ENCODE peak calls at places on chromosomes 12 and 14, in six cellular contexts. One of them, this sample, is unnamed.

GRCh38 chr12:52946797-52947547 is 1.9 kb upstream of the KRT18 start:
- DNase-seq in fibroblast of mammary gland: no peak
- DNase-seq in ascending aorta: no peak
- DNase-seq in WTC11: no peak
- DNase-seq in transverse colon: no peak
- DNase-seq in uterus: no peak
- DNase-seq in this sample: no peak

GRCh38 chr14:92939699-92940098 is 16.7 kb downstream of the CHGA start:
- DNase-seq in WTC11: no peak
- DNase-seq in fibroblast of mammary gland: no peak
- DNase-seq in uterus: no peak
- DNase-seq in transverse colon: no peak
- DNase-seq in ascending aorta: no peak
- DNase-seq in this sample: no peak

GRCh38 chr12:128288896-128289295 is 21.9 kb downstream of the TMEM132C start:
- DNase-seq in uterus: no peak
- DNase-seq in WTC11: no peak
- DNase-seq in transverse colon: no peak
- DNase-seq in fibroblast of mammary gland: no peak
- DNase-seq in ascending aorta: no peak
- DNase-seq in this sample: no peak

GRCh38 chr14:50619569-50620141 is 48.5 kb downstream of the SAV1 start:
- DNase-seq in transverse colon: no peak
- DNase-seq in WTC11: no peak
- DNase-seq in ascending aorta: no peak
- DNase-seq in fibroblast of mammary gland: peak; percentile 75
- DNase-seq in uterus: no peak
- DNase-seq in this sample: no peak

GRCh38 chr12:32535260-32535999 is 136.1 kb downstream of the FGD4 start:
- DNase-seq in ascending aorta: peak; percentile 89
- DNase-seq in fibroblast of mammary gland: peak; percentile 73
- DNase-seq in uterus: peak; percentile 47
- DNase-seq in transverse colon: peak; percentile 84
- DNase-seq in WTC11: peak; percentile 46
- DNase-seq in this sample: peak; percentile 9

GRCh38 chr14:102883028-102883953 is 39.2 kb upstream of the AMN start:
- DNase-seq in fibroblast of mammary gland: no peak
- DNase-seq in uterus: no peak
- DNase-seq in transverse colon: no peak
- DNase-seq in WTC11: no peak
- DNase-seq in ascending aorta: peak; percentile 37
- DNase-seq in this sample: no peak

GRCh38 chr12:11089246-11089645 is 2.9 kb downstream of the TAS2R43 start:
- DNase-seq in transverse colon: no peak
- DNase-seq in uterus: no peak
- DNase-seq in WTC11: no peak
- DNase-seq in ascending aorta: no peak
- DNase-seq in fibroblast of mammary gland: no peak
- DNase-seq in this sample: no peak

GRCh38 chr12:124694846-124695497 is 127.6 kb upstream of the NCOR2 start:
- DNase-seq in fibroblast of mammary gland: peak; percentile 89
- DNase-seq in transverse colon: no peak
- DNase-seq in ascending aorta: peak; percentile 83
- DNase-seq in uterus: peak; percentile 72
- DNase-seq in WTC11: no peak
- DNase-seq in this sample: no peak

GRCh38 chr14:96805906-96806305 is 8.7 kb downstream of the VRK1 start:
- DNase-seq in WTC11: no peak
- DNase-seq in uterus: no peak
- DNase-seq in ascending aorta: no peak
- DNase-seq in fibroblast of mammary gland: no peak
- DNase-seq in transverse colon: peak; percentile 60
- DNase-seq in this sample: no peak

GRCh38 chr14:69711471-69712216 is 55.3 kb upstream of the SRSF5 start:
- DNase-seq in uterus: no peak
- DNase-seq in ascending aorta: no peak
- DNase-seq in fibroblast of mammary gland: no peak
- DNase-seq in transverse colon: peak; percentile 26
- DNase-seq in WTC11: no peak
- DNase-seq in this sample: no peak

GRCh38 chr14:69711065-69711464 is 55.9 kb upstream of the SRSF5 start:
- DNase-seq in transverse colon: peak; percentile 64
- DNase-seq in ascending aorta: no peak
- DNase-seq in fibroblast of mammary gland: no peak
- DNase-seq in uterus: peak; percentile 47
- DNase-seq in WTC11: no peak
- DNase-seq in this sample: no peak

GRCh38 chr14:69708049-69708448 is 58.9 kb upstream of the SRSF5 start:
- DNase-seq in WTC11: no peak
- DNase-seq in transverse colon: no peak
- DNase-seq in fibroblast of mammary gland: no peak
- DNase-seq in ascending aorta: no peak
- DNase-seq in uterus: no peak
- DNase-seq in this sample: no peak

GRCh38 chr14:69710378-69710777 is 56.6 kb upstream of the SRSF5 start:
- DNase-seq in transverse colon: no peak
- DNase-seq in WTC11: no peak
- DNase-seq in ascending aorta: no peak
- DNase-seq in fibroblast of mammary gland: no peak
- DNase-seq in uterus: no peak
- DNase-seq in this sample: no peak

DNA sequence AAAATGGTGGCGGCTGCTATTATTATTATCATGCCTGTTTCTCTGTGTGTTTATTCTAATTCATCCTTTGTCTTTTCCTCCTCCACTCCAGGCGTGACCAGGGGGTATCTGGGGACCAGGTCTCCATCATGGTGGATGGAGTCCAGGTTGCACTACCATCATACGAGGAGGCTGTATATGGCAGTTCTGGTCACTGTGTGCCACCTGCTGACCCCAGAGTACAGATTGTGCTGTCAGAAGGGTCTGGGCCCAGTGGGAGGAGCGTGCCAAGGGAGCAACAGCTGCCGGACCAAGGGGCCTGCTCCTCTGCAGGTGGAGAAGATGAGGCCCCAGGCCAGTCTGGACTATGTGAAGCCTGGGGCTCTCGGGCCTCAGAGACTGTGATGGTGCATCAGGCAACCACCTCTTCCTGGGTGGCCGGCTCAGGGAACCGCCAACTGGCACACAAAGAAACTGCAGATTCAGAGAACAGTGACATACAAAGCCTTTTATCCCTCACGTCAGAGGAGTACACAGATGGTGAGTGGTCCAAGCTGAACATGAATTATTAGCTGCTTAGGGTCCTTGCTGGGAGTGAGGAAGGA is 58.3 kb upstream of the SRSF5 start:
- DNase-seq in WTC11: peak; percentile 66
- DNase-seq in uterus: no peak
- DNase-seq in fibroblast of mammary gland: no peak
- DNase-seq in transverse colon: peak; percentile 29
- DNase-seq in ascending aorta: no peak
- DNase-seq in this sample: no peak
- TF ChIP-seq CTCF in WTC11: no peak
- TF ChIP-seq CTCF in uterus: no peak
- TF ChIP-seq CTCF in fibroblast of mammary gland: peak; percentile 24
- TF ChIP-seq CTCF in transverse colon: no peak
- TF ChIP-seq CTCF in ascending aorta: no peak
- TF ChIP-seq CTCF in this sample: no peak

DNA sequence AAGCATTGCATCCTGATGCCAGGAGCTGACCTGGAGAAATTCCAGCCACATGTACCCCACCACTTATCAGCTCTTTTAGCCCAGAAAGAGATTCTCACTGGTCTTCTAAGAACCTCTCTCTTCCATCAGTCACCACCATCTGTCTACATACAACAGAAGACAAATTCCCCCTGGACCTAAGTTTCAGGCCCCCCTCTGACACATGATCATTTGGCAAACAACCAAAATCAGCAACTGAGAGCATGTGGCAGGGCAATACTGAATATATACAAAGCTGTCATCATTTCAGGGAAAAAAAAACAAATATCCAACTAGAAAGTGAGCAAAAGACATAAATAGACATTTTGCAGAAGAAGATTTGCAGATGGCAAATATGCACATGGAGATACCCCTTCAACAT is 180.2 kb downstream of the FOXN3 start:
- DNase-seq in ascending aorta: no peak
- DNase-seq in transverse colon: no peak
- DNase-seq in fibroblast of mammary gland: peak; percentile 17
- DNase-seq in uterus: no peak
- DNase-seq in WTC11: no peak
- DNase-seq in this sample: no peak
- TF ChIP-seq CTCF in ascending aorta: no peak
- TF ChIP-seq CTCF in transverse colon: no peak
- TF ChIP-seq CTCF in fibroblast of mammary gland: no peak
- TF ChIP-seq CTCF in uterus: no peak
- TF ChIP-seq CTCF in WTC11: no peak
- TF ChIP-seq CTCF in this sample: no peak

GRCh38 chr14:35384386-35385041 is 20.0 kb downstream of the NFKBIA start:
- DNase-seq in WTC11: no peak
- DNase-seq in transverse colon: peak; percentile 65
- DNase-seq in ascending aorta: peak; percentile 84
- DNase-seq in fibroblast of mammary gland: peak; percentile 98
- DNase-seq in uterus: peak; percentile 88
- DNase-seq in this sample: no peak
- TF ChIP-seq CTCF in WTC11: no peak
- TF ChIP-seq CTCF in transverse colon: peak; percentile 18
- TF ChIP-seq CTCF in ascending aorta: no peak
- TF ChIP-seq CTCF in fibroblast of mammary gland: peak; percentile 36
- TF ChIP-seq CTCF in uterus: no peak
- TF ChIP-seq CTCF in this sample: no peak

GRCh38 chr12:15861404-15861803 is 20.8 kb upstream of the STRAP start:
- DNase-seq in transverse colon: no peak
- DNase-seq in WTC11: no peak
- DNase-seq in uterus: no peak
- DNase-seq in fibroblast of mammary gland: peak; percentile 37
- DNase-seq in ascending aorta: no peak
- DNase-seq in this sample: no peak

GRCh38 chr12:15855646-15856045 is 26.5 kb upstream of the STRAP start:
- DNase-seq in fibroblast of mammary gland: peak; percentile 85
- DNase-seq in transverse colon: no peak
- DNase-seq in WTC11: no peak
- DNase-seq in uterus: no peak
- DNase-seq in ascending aorta: no peak
- DNase-seq in this sample: no peak

GRCh38 chr12:15856097-15856982 is 25.8 kb upstream of the STRAP start:
- DNase-seq in transverse colon: peak; percentile 36
- DNase-seq in WTC11: no peak
- DNase-seq in uterus: peak; percentile 62
- DNase-seq in ascending aorta: peak; percentile 77
- DNase-seq in fibroblast of mammary gland: peak; percentile 80
- DNase-seq in this sample: peak; percentile 49

GRCh38 chr12:15859136-15859535 is 23.1 kb upstream of the STRAP start:
- DNase-seq in WTC11: no peak
- DNase-seq in fibroblast of mammary gland: no peak
- DNase-seq in transverse colon: no peak
- DNase-seq in uterus: no peak
- DNase-seq in ascending aorta: no peak
- DNase-seq in this sample: no peak

GRCh38 chr12:15858348-15858747 is 23.8 kb upstream of the STRAP start:
- DNase-seq in ascending aorta: no peak
- DNase-seq in uterus: no peak
- DNase-seq in fibroblast of mammary gland: no peak
- DNase-seq in WTC11: no peak
- DNase-seq in transverse colon: no peak
- DNase-seq in this sample: peak; percentile 9
- TF ChIP-seq CTCF in ascending aorta: no peak
- TF ChIP-seq CTCF in uterus: no peak
- TF ChIP-seq CTCF in fibroblast of mammary gland: no peak
- TF ChIP-seq CTCF in WTC11: no peak
- TF ChIP-seq CTCF in transverse colon: no peak
- TF ChIP-seq CTCF in this sample: no peak

GRCh38 chr14:100193417-100194357 is 34.2 kb upstream of the DEGS2 start:
- DNase-seq in uterus: peak; percentile 31
- DNase-seq in fibroblast of mammary gland: no peak
- DNase-seq in transverse colon: no peak
- DNase-seq in WTC11: no peak
- DNase-seq in ascending aorta: peak; percentile 65
- DNase-seq in this sample: no peak
- TF ChIP-seq CTCF in uterus: no peak
- TF ChIP-seq CTCF in fibroblast of mammary gland: no peak
- TF ChIP-seq CTCF in transverse colon: no peak
- TF ChIP-seq CTCF in WTC11: no peak
- TF ChIP-seq CTCF in ascending aorta: no peak
- TF ChIP-seq CTCF in this sample: no peak

GRCh38 chr12:15829949-15830348 is 40.8 kb upstream of the EPS8 start:
- DNase-seq in transverse colon: no peak
- DNase-seq in uterus: no peak
- DNase-seq in fibroblast of mammary gland: peak; percentile 82
- DNase-seq in ascending aorta: no peak
- DNase-seq in WTC11: no peak
- DNase-seq in this sample: no peak

GRCh38 chr12:15830538-15830937 is 41.4 kb upstream of the EPS8 start:
- DNase-seq in WTC11: no peak
- DNase-seq in fibroblast of mammary gland: peak; percentile 65
- DNase-seq in ascending aorta: no peak
- DNase-seq in uterus: no peak
- DNase-seq in transverse colon: no peak
- DNase-seq in this sample: no peak

GRCh38 chr12:15824516-15824915 is 35.3 kb upstream of the EPS8 start:
- DNase-seq in transverse colon: no peak
- DNase-seq in fibroblast of mammary gland: no peak
- DNase-seq in WTC11: no peak
- DNase-seq in uterus: no peak
- DNase-seq in ascending aorta: no peak
- DNase-seq in this sample: no peak

GRCh38 chr12:15829255-15829654 is 40.1 kb upstream of the EPS8 start:
- DNase-seq in transverse colon: no peak
- DNase-seq in fibroblast of mammary gland: no peak
- DNase-seq in uterus: no peak
- DNase-seq in ascending aorta: no peak
- DNase-seq in WTC11: no peak
- DNase-seq in this sample: no peak

DNA sequence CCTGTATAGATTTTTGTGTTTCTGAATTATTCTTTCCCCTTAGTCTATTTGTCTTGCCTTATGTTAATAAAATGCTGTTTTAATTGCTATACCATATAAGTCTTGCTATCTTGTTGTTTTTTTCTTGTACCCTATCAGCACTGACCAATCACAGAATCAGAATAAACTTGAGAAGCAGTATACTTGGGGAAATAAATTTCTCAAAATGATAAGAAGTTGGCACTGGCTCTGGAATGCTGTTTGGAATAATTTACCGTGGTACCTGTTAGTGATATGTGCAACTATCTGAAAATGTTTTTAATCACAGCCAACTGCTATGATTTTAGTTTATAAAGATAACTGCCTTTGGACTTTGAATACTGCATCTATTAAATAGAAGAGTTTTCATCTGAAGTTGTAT is 37.9 kb upstream of the EPS8 start:
- DNase-seq in WTC11: no peak
- DNase-seq in uterus: no peak
- DNase-seq in transverse colon: no peak
- DNase-seq in fibroblast of mammary gland: no peak
- DNase-seq in ascending aorta: no peak
- DNase-seq in this sample: no peak
- TF ChIP-seq CTCF in WTC11: no peak
- TF ChIP-seq CTCF in uterus: no peak
- TF ChIP-seq CTCF in transverse colon: no peak
- TF ChIP-seq CTCF in fibroblast of mammary gland: no peak
- TF ChIP-seq CTCF in ascending aorta: no peak
- TF ChIP-seq CTCF in this sample: no peak

This sample was measured in endothelial cell.